ENCODE peak calls at places on chromosomes 4 and X, in six cellular contexts. O, C, Y, K, V and E are unnamed samples.

GRCh38 chr4:53593765-53594164 is 2.5 kb upstream of the LNX1 start:
- DNase-seq in V (no peak), O (no peak), K (no peak), Y (no peak), C (no peak), E (no peak)

GRCh38 chr4:150136036-150136435 is 57.8 kb downstream of the DCLK2 start:
- DNase-seq in Y (no peak), C (peak; percentile 68), O (no peak), K (no peak), V (peak; percentile 22), E (no peak)

GRCh38 chr4:75634281-75634680 is 4.0 kb upstream of the CDKL2 start:
- DNase-seq in V (no peak), K (no peak), O (no peak), Y (no peak), C (no peak), E (no peak)

GRCh38 chr4:169244210-169244609 is 26.5 kb downstream of the SH3RF1 start:
- DNase-seq in V (no peak), C (no peak), K (no peak), O (no peak), Y (no peak), E (no peak)

GRCh38 chr4:95091272-95091671 is 333.5 kb downstream of the BMPR1B start:
- DNase-seq in Y (peak; percentile 63), V (no peak), C (peak; percentile 57), O (no peak), K (no peak), E (no peak)

GRCh38 chrX:70132244-70132643 is 1.0 kb upstream of the IGBP1 start:
- DNase-seq in K (no peak), O (no peak), Y (peak; percentile 8), V (no peak), C (no peak), E (no peak)

GRCh38 chr4:8639021-8639420 is 46.5 kb downstream of the CPZ start:
- DNase-seq in C (no peak), V (no peak), O (no peak), Y (no peak), K (peak; percentile 6), E (no peak)

GRCh38 chr4:185914583-185915199 is 102.7 kb upstream of the SORBS2 start:
- DNase-seq in V (no peak), O (no peak), K (no peak), C (peak; percentile 72), Y (no peak), E (no peak)

GRCh38 chrX:18931972-18932371 is 51.9 kb downstream of the PHKA2 start:
- DNase-seq in Y (peak; percentile 24), K (no peak), V (no peak), O (no peak), C (peak; percentile 14), E (no peak)

GRCh38 chrX:46311581-46312120 is 233.6 kb downstream of the ZNF674 start:
- DNase-seq in C (peak; percentile 23), O (no peak), V (no peak), Y (no peak), K (no peak), E (no peak)

GRCh38 chr4:74755486-74755885 is 38.8 kb downstream of the BTC start:
- DNase-seq in C (no peak), K (no peak), O (peak; percentile 22), V (no peak), Y (no peak), E (no peak)

GRCh38 chrX:16828126-16828908 is 41.8 kb downstream of the RBBP7 start:
- DNase-seq in O (peak; percentile 50), K (peak; percentile 35), V (peak; percentile 3), Y (peak; percentile 88), C (peak; percentile 54), E (no peak)

GRCh38 chrX:39196192-39197102 is 395.2 kb downstream of the MID1IP1 start:
- DNase-seq in O (no peak), V (no peak), Y (peak; percentile 79), C (peak; percentile 80), K (no peak), E (no peak)

GRCh38 chr4:148778980-148779675 is 336.9 kb upstream of the NR3C2 start:
- DNase-seq in C (peak; percentile 9), O (no peak), K (no peak), Y (no peak), V (no peak), E (no peak)

GRCh38 chr4:177079327-177079726 is 230.3 kb upstream of the NEIL3 start:
- DNase-seq in K (no peak), O (no peak), Y (peak; percentile 16), C (no peak), V (peak; percentile 3), E (no peak)

GRCh38 chr4:17546222-17546621 is 30.8 kb upstream of the LAP3 start:
- DNase-seq in Y (no peak), O (no peak), K (no peak), C (no peak), V (no peak), E (no peak)

GRCh38 chrX:2549874-2550273 is 49.1 kb upstream of the DHRSX start:
- DNase-seq in O (no peak), V (no peak), K (no peak), C (no peak), Y (no peak), E (no peak)

GRCh38 chr4:174284181-174284886 is 623 bp downstream of the CEP44 start:
- DNase-seq in V (peak; percentile 81), O (no peak), K (no peak), Y (peak; percentile 79), C (peak; percentile 49), E (no peak)

GRCh38 chr4:169210516-169211108 is 60.1 kb downstream of the SH3RF1 start:
- DNase-seq in V (no peak), K (no peak), Y (no peak), O (no peak), C (no peak), E (no peak)

GRCh38 chr4:36549256-36549655 is 267.8 kb downstream of the DTHD1 start:
- DNase-seq in V (no peak), O (no peak), K (no peak), Y (peak; percentile 6), C (no peak), E (no peak)

GRCh38 chr4:150268444-150268843 is 190.2 kb downstream of the DCLK2 start:
- DNase-seq in K (no peak), C (no peak), V (no peak), Y (peak; percentile 18), O (no peak), E (no peak)

GRCh38 chrX:108322243-108322642 is 116.0 kb downstream of the COL4A6 start:
- DNase-seq in O (no peak), C (no peak), Y (no peak), K (no peak), V (no peak), E (no peak)

GRCh38 chr4:6681191-6681590 is 12.5 kb upstream of the S100P start:
- DNase-seq in K (no peak), O (no peak), C (no peak), V (no peak), Y (no peak), E (no peak)
- TF ChIP-seq CTCF in K (no peak), O (no peak), C (peak; percentile 11), V (peak; percentile 18), Y (no peak), E (no peak)

GRCh38 chrX:24231169-24231568 is 81.6 kb downstream of the ZFX start:
- DNase-seq in O (no peak), K (no peak), V (peak; percentile 58), Y (peak; percentile 63), C (peak; percentile 87), E (no peak)

GRCh38 chrX:24229400-24229879 is 79.9 kb downstream of the ZFX start:
- DNase-seq in V (no peak), Y (no peak), C (no peak), K (no peak), O (no peak), E (no peak)

GRCh38 chrX:24229967-24230366 is 80.4 kb downstream of the ZFX start:
- DNase-seq in V (no peak), C (no peak), K (no peak), O (no peak), Y (no peak), E (no peak)

GRCh38 chrX:24226176-24226575 is 76.6 kb downstream of the ZFX start:
- DNase-seq in C (no peak), Y (no peak), K (no peak), V (no peak), O (no peak), E (no peak)

GRCh38 chrX:24228596-24228995 is 79.1 kb downstream of the ZFX start:
- DNase-seq in C (no peak), V (no peak), O (no peak), K (no peak), Y (no peak), E (no peak)
- TF ChIP-seq CTCF in C (no peak), V (no peak), O (no peak), K (no peak), Y (no peak), E (no peak)

GRCh38 chrX:25523574-25523973 is 507.8 kb upstream of the ARX start:
- DNase-seq in O (no peak), K (no peak), V (no peak), Y (peak; percentile 51), C (peak; percentile 7), E (peak; percentile 15)
- TF ChIP-seq CTCF in O (no peak), K (peak; percentile 37), V (no peak), Y (peak; percentile 29), C (no peak), E (peak; percentile 61)

GRCh38 chr4:891747-892146 is 40.4 kb downstream of the GAK start:
- DNase-seq in C (no peak), O (no peak), Y (peak; percentile 6), V (no peak), K (no peak), E (peak; percentile 23)
- TF ChIP-seq CTCF in C (peak; percentile 4), O (no peak), Y (no peak), V (peak; percentile 59), K (no peak), E (no peak)

GRCh38 chrX:10259716-10260115 is 102.9 kb downstream of the CLCN4 start:
- DNase-seq in V (peak; percentile 46), Y (no peak), O (no peak), K (no peak), C (peak; percentile 85), E (no peak)
- TF ChIP-seq CTCF in V (no peak), Y (no peak), O (no peak), K (no peak), C (no peak), E (no peak)

GRCh38 chr4:6991771-6992557 is 51.2 kb upstream of the TADA2B start:
- DNase-seq in V (peak; percentile 76), O (peak; percentile 39), Y (peak; percentile 94), C (peak; percentile 83), K (no peak), E (no peak)
- TF ChIP-seq CTCF in V (no peak), O (no peak), Y (no peak), C (no peak), K (no peak), E (no peak)

DNA sequence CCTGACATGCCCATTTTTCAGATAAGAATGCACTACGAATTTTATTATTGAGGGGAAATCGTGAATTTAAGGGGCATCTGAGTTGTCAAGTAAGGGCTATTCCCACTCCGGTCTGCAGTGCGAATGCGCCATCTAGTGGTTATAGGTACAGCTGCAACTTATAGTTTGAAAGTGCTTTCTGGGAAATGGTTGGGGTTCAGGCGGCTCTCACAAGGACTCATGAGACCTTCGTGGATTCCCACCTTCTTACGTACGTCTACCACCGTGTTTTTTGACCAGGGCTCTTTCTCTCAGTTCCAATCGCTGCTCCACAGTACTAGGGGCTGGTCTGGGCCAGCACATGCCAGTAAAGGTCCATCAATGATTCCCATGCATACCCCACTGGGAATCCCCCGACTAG is 12.3 kb downstream of the MSL3 start:
- DNase-seq in O (no peak), K (no peak), V (peak; percentile 21), Y (peak; percentile 72), C (peak; percentile 55), E (peak; percentile 3)
- TF ChIP-seq CTCF in O (peak; percentile 74), K (peak; percentile 70), V (peak; percentile 90), Y (peak; percentile 74), C (peak; percentile 78), E (peak; percentile 78)